ENCODE peak calls at places on chromosomes 11 and 22, in eight cellular contexts. Q, H, O, B, T, E, Y and M are unnamed samples.

GRCh38 chr11:121063728-121064127 is 37.3 kb upstream of the TECTA start:
- DNase-seq in Q (no peak), H (no peak), O (no peak), B (no peak), T (no peak), E (no peak), Y (no peak), M (no peak)

GRCh38 chr11:119684361-119685072 is 44.5 kb downstream of the NECTIN1 start:
- DNase-seq in Q (peak), H (peak), O (peak), B (no peak), T (no peak), E (no peak), Y (peak), M (no peak)

GRCh38 chr11:105912666-105913065 is 109.4 kb downstream of the MSANTD4 start:
- DNase-seq in Q (no peak), H (no peak), O (no peak), B (no peak), T (no peak), E (no peak), Y (no peak), M (no peak)

GRCh38 chr11:28815110-28815509 is 706.9 kb downstream of the METTL15 start:
- DNase-seq in Q (no peak), H (no peak), O (no peak), B (no peak), T (no peak), E (no peak), Y (peak), M (no peak)

GRCh38 chr22:43631201-43631600 is 180.9 kb downstream of the EFCAB6 start:
- DNase-seq in Q (no peak), H (no peak), O (no peak), B (no peak), T (no peak), E (no peak), Y (no peak), M (no peak)

GRCh38 chr11:70763606-70764005 is 365.3 kb downstream of the CTTN start:
- DNase-seq in Q (peak), H (peak), O (no peak), B (no peak), T (no peak), E (no peak), Y (no peak), M (no peak)

GRCh38 chr11:64855596-64856304 is 11.3 kb upstream of the CDC42BPG start:
- DNase-seq in Q (no peak), H (no peak), O (no peak), B (no peak), T (no peak), E (no peak), Y (no peak), M (no peak)

GRCh38 chr22:28410050-28410816 is 269.4 kb downstream of the TTC28 start:
- DNase-seq in Q (no peak), H (peak), O (peak), B (no peak), T (no peak), E (no peak), Y (no peak), M (no peak)

GRCh38 chr11:386483-386882 is 7.5 kb upstream of the PKP3 start:
- DNase-seq in Q (no peak), H (no peak), O (no peak), B (no peak), T (no peak), E (no peak), Y (no peak), M (no peak)

GRCh38 chr11:78666675-78667129 is 92.0 kb upstream of the NARS2 start:
- DNase-seq in Q (no peak), H (peak), O (peak), B (no peak), T (no peak), E (no peak), Y (no peak), M (peak)

GRCh38 chr11:102680945-102681344 is 24.6 kb downstream of the MMP27 start:
- DNase-seq in Q (no peak), H (peak), O (peak), B (no peak), T (no peak), E (no peak), Y (peak), M (no peak)

GRCh38 chr22:35547993-35548761 is 7.5 kb downstream of the RASD2 start:
- DNase-seq in Q (no peak), H (no peak), O (no peak), B (no peak), T (no peak), E (no peak), Y (no peak), M (no peak)

GRCh38 chr11:122215244-122215992 is 99.4 kb upstream of the BLID start:
- DNase-seq in Q (peak), H (peak), O (peak), B (peak), T (peak), E (peak), Y (no peak), M (peak)

GRCh38 chr11:64356498-64357411 is 2.2 kb upstream of the RPS6KA4 start:
- DNase-seq in Q (no peak), H (peak), O (peak), B (no peak), T (peak), E (no peak), Y (no peak), M (no peak)

GRCh38 chr11:114167355-114168085 is 108.0 kb downstream of the ZBTB16 start:
- DNase-seq in Q (no peak), H (no peak), O (no peak), B (no peak), T (no peak), E (no peak), Y (no peak), M (no peak)

GRCh38 chr22:18156878-18157713 is 7.1 kb downstream of the USP18 start:
- DNase-seq in Q (peak), H (peak), O (peak), B (peak), T (peak), E (peak), Y (peak), M (peak)

GRCh38 chr11:61543606-61544306 is 35.2 kb downstream of the LRRC10B start:
- DNase-seq in Q (no peak), H (peak), O (peak), B (no peak), T (no peak), E (no peak), Y (no peak), M (peak)

GRCh38 chr11:129248618-129249017 is 56.5 kb upstream of the ARHGAP32 start:
- DNase-seq in Q (peak), H (peak), O (peak), B (no peak), T (no peak), E (no peak), Y (peak), M (no peak)

GRCh38 chr22:43446881-43447280 is 35.1 kb downstream of the MPPED1 start:
- DNase-seq in Q (no peak), H (no peak), O (no peak), B (no peak), T (no peak), E (no peak), Y (no peak), M (no peak)

GRCh38 chr11:76288166-76288978 is 82.1 kb upstream of the WNT11 start:
- DNase-seq in Q (no peak), H (no peak), O (no peak), B (no peak), T (no peak), E (no peak), Y (no peak), M (no peak)

GRCh38 chr11:2420502-2421225 is 20.1 kb downstream of the TSSC4 start:
- DNase-seq in Q (no peak), H (peak), O (peak), B (peak), T (peak), E (peak), Y (peak), M (peak)

GRCh38 chr11:66659785-66660184 is 17.9 kb downstream of the RBM4B start:
- DNase-seq in Q (no peak), H (no peak), O (no peak), B (no peak), T (no peak), E (no peak), Y (no peak), M (no peak)

GRCh38 chr22:44697423-44698179 is 4.4 kb upstream of the PRR5 start:
- DNase-seq in Q (peak), H (peak), O (peak), B (peak), T (peak), E (peak), Y (peak), M (no peak)

GRCh38 chr11:78220218-78221157 is 31.8 kb downstream of the USP35 start:
- DNase-seq in Q (no peak), H (no peak), O (no peak), B (no peak), T (no peak), E (no peak), Y (no peak), M (no peak)

GRCh38 chr11:122199661-122200060 is 83.6 kb upstream of the BLID start:
- DNase-seq in Q (no peak), H (no peak), O (peak), B (no peak), T (no peak), E (no peak), Y (no peak), M (peak)

GRCh38 chr11:123580557-123581275 is 73.7 kb downstream of the SCN3B start:
- DNase-seq in Q (no peak), H (no peak), O (peak), B (peak), T (peak), E (peak), Y (peak), M (no peak)

GRCh38 chr22:37090920-37091688 is 18.4 kb downstream of the TMPRSS6 start:
- DNase-seq in Q (no peak), H (no peak), O (no peak), B (no peak), T (no peak), E (no peak), Y (no peak), M (no peak)

GRCh38 chr11:125148011-125148410 is 16.5 kb upstream of the PKNOX2 start:
- DNase-seq in Q (no peak), H (no peak), O (no peak), B (no peak), T (no peak), E (no peak), Y (no peak), M (no peak)

GRCh38 chr11:36398261-36398953 is 102.3 kb downstream of the PRR5L start:
- DNase-seq in Q (no peak), H (no peak), O (no peak), B (no peak), T (no peak), E (no peak), Y (peak), M (no peak)

GRCh38 chr22:26550498-26551033 is 38.3 kb upstream of the TFIP11 start:
- DNase-seq in Q (peak), H (peak), O (peak), B (no peak), T (peak), E (no peak), Y (no peak), M (peak)

GRCh38 chr11:126007263-126007662 is 55.4 kb downstream of the CDON start:
- DNase-seq in Q (no peak), H (peak), O (peak), B (no peak), T (no peak), E (no peak), Y (peak), M (peak)

GRCh38 chr11:8328848-8329330 is 65.2 kb upstream of the LMO1 start:
- DNase-seq in Q (peak), H (peak), O (peak), B (peak), T (peak), E (peak), Y (peak), M (peak)

GRCh38 chr22:28299760-28300159 is 379.9 kb downstream of the TTC28 start:
- DNase-seq in Q (no peak), H (peak), O (peak), B (peak), T (no peak), E (no peak), Y (no peak), M (no peak)

GRCh38 chr22:49392247-49392646 is 435.4 kb downstream of the BRD1 start:
- DNase-seq in Q (no peak), H (no peak), O (no peak), B (no peak), T (no peak), E (no peak), Y (no peak), M (no peak)

GRCh38 chr22:38034278-38034882 is 22.8 kb upstream of the PICK1 start:
- DNase-seq in Q (peak), H (peak), O (peak), B (peak), T (peak), E (peak), Y (peak), M (peak)

GRCh38 chr11:70116386-70117077 is 38.4 kb downstream of the ANO1 start:
- DNase-seq in Q (no peak), H (no peak), O (no peak), B (no peak), T (no peak), E (no peak), Y (no peak), M (no peak)

GRCh38 chr22:42560381-42560780 is 6.6 kb downstream of the SERHL2 start:
- DNase-seq in Q (no peak), H (no peak), O (no peak), B (no peak), T (no peak), E (no peak), Y (no peak), M (no peak)

GRCh38 chr11:46353706-46354105 is 6.4 kb downstream of the DGKZ start:
- DNase-seq in Q (no peak), H (peak), O (no peak), B (no peak), T (no peak), E (no peak), Y (peak), M (no peak)

GRCh38 chr11:46351148-46351547 is 3.9 kb downstream of the DGKZ start:
- DNase-seq in Q (no peak), H (no peak), O (no peak), B (no peak), T (no peak), E (no peak), Y (no peak), M (no peak)

GRCh38 chr11:46351606-46352005 is 4.3 kb downstream of the DGKZ start:
- DNase-seq in Q (no peak), H (no peak), O (no peak), B (no peak), T (peak), E (no peak), Y (no peak), M (no peak)

GRCh38 chr11:46350695-46351094 is 3.4 kb downstream of the DGKZ start:
- DNase-seq in Q (no peak), H (no peak), O (no peak), B (no peak), T (no peak), E (no peak), Y (no peak), M (no peak)

DNA sequence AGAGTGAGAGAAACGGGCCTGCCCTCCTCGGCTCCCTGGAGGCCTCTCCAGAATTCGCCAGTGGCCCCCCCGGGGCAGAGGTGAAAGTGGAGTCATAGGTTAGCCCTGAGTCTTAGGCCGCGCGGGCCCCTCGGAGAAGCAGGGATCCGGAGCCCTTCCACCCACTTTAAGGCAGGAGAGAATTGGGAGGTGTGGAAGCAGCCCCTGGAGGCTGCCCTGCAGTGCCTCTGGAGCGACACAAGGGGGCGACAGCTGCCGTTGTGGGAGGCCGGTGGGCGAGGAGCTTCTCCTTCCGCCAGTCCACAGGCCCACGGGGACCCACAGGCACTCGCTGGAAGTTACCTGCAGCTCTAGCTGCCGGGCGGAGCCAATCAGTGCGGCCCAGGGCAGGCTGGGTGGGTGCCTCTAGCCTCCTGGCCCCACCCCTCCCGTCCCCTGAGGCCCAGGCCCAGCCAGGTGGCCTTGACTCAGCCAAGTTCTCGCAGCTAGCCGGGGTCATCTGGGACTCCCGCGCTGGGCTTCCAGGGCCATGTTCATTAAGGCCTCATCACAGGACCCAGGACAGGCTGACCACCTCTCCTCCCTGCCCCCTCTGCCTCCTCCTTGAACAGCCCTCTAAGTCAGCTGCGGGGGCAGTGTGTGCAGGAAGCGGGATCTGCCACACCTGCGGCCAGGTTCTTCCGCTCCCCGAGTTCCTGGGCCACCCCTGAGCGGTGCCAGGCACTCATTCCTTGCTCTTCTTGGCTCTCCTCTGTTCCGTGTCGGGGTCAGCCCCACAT is 5.0 kb downstream of the DGKZ start:
- DNase-seq in Q (no peak), H (no peak), O (peak), B (no peak), T (peak), E (peak), Y (peak), M (no peak)
- H3K4me3 ChIP-seq in Q (no peak), H (no peak), O (no peak), B (no peak), T (peak), E (no peak), Y (peak), M (peak)

DNA sequence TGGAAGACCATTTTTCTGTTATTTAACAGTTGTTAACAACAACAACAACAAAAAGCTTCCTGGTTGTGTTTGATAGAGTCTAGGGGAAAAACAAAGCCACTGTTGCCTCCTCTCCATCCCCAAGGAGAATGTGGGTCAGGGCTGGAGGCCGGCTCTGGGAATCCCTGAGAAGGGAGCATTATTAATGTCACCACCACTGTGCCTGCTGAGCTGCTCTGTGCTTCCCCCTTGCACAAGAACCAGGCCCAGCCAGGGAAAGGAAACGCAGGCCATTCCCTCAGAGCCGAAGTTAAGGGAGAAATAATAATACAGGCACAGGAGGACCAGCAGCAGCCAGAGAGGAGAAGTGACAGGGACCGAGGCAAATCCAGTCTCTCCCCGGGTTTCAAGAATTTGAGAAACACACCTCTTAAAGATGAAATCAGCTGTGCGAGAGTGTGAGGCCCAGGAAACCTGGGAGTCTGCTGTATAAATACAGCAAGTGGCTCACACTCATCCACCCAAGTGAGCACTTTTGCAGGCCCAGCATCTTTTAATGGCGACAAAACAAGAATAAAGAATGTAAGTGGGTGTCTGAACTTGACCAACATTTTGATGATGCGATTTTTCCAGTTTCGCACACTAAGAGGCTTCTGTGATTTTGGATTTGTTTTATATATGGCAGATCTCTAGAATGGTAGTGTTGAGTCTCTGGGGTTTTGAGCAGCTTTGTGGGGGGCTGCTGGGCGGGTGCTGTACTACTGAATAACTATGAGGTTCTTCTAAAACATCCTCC is 539.2 kb downstream of the NTM start:
- DNase-seq in Q (no peak), H (no peak), O (no peak), B (no peak), T (no peak), E (no peak), Y (no peak), M (no peak)
- H3K4me3 ChIP-seq in Q (peak), H (peak), O (no peak), B (no peak), T (no peak), E (no peak), Y (no peak), M (peak)

GRCh38 chr11:118263109-118263508 is 988 bp downstream of the MPZL2 start:
- DNase-seq in Q (no peak), H (no peak), O (no peak), B (no peak), T (no peak), E (no peak), Y (no peak), M (no peak)
- H3K4me3 ChIP-seq in Q (no peak), H (no peak), O (no peak), B (peak), T (peak), E (peak), Y (peak), M (no peak)

DNA sequence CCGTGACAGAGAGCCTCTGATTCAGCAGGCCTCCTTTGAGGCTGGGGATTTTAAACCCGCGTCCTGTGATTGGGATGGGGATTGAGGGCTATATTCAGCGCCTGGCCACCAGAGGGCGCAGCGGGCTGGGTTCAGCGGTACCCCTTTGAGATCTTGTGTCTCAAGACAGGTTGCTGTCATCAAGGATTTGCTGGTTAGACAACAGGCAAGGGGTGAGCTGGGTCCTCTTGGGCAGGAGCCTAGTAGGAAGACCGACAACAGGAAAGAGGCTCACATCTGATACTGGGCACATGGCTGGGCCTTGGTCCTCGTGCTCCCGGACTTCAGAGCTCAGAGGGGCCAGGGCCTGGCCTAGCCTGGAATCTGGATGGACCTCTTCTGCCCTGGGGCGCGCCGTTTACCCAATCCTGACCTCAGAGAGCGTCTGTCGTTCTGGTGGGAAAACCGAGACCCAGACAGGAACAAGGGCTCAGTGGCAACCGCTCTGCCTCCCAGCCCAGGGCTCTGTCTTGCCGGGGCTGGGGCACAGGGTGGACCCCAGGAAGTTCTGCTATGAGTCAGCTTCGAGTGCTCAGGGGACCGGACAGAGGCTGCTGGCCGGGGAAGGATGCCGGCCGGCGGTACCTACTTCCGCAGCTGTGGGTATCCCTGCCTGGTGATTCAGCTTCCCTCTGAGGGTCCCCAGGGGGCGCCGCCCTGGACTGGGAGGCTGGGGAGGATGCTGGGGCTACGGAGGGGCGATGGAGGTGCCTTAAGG is 926 bp upstream of the SLC35E4 start:
- DNase-seq in Q (peak), H (peak), O (peak), B (peak), T (peak), E (peak), Y (peak), M (peak)
- H3K4me3 ChIP-seq in Q (peak), H (peak), O (peak), B (peak), T (peak), E (peak), Y (peak), M (peak)

GRCh38 chr11:57460756-57461749 is 725 bp downstream of the RTN4RL2 start:
- DNase-seq in Q (no peak), H (no peak), O (no peak), B (no peak), T (peak), E (no peak), Y (no peak), M (no peak)

GRCh38 chr11:57463596-57464342 is 3.4 kb downstream of the RTN4RL2 start:
- DNase-seq in Q (no peak), H (no peak), O (no peak), B (no peak), T (no peak), E (no peak), Y (no peak), M (no peak)

GRCh38 chr11:57460017-57460755 is at the start of gene RTN4RL2:
- DNase-seq in Q (no peak), H (peak), O (peak), B (no peak), T (peak), E (no peak), Y (peak), M (no peak)

GRCh38 chr11:57462597-57462996 is 2.3 kb downstream of the RTN4RL2 start:
- DNase-seq in Q (no peak), H (no peak), O (no peak), B (no peak), T (no peak), E (no peak), Y (no peak), M (no peak)

GRCh38 chr11:57461841-57462489 is 1.6 kb downstream of the RTN4RL2 start:
- DNase-seq in Q (no peak), H (no peak), O (no peak), B (no peak), T (no peak), E (no peak), Y (no peak), M (no peak)
- H3K4me3 ChIP-seq in Q (no peak), H (no peak), O (no peak), B (no peak), T (no peak), E (no peak), Y (no peak), M (no peak)